ENCODE peak calls at places on chromosomes 1 and 21, in six cellular contexts. One of them, this sample, is unnamed.

GRCh38 chr1:226261818-226262217 is 38.4 kb downstream of the MIXL1 start:
- DNase-seq in stomach: no peak
- DNase-seq in Panc1: no peak
- DNase-seq in PC-3: no peak
- DNase-seq in AG10803: no peak
- DNase-seq in H9: no peak
- DNase-seq in this sample: no peak

GRCh38 chr1:117512728-117513321 is 93.0 kb upstream of the TENT5C start:
- DNase-seq in AG10803: peak; percentile 24
- DNase-seq in H9: no peak
- DNase-seq in stomach: no peak
- DNase-seq in PC-3: peak; percentile 63
- DNase-seq in Panc1: no peak
- DNase-seq in this sample: no peak

GRCh38 chr21:45374826-45375455 is 30.0 kb upstream of the COL18A1 start:
- DNase-seq in stomach: no peak
- DNase-seq in AG10803: no peak
- DNase-seq in H9: no peak
- DNase-seq in Panc1: no peak
- DNase-seq in PC-3: no peak
- DNase-seq in this sample: no peak

GRCh38 chr1:209456878-209457277 is 126.6 kb upstream of the CAMK1G start:
- DNase-seq in Panc1: no peak
- DNase-seq in stomach: no peak
- DNase-seq in AG10803: peak; percentile 9
- DNase-seq in PC-3: no peak
- DNase-seq in H9: no peak
- DNase-seq in this sample: no peak

GRCh38 chr1:182217967-182218366 is 156.5 kb upstream of the ZNF648 start:
- DNase-seq in PC-3: peak; percentile 85
- DNase-seq in Panc1: no peak
- DNase-seq in H9: no peak
- DNase-seq in AG10803: no peak
- DNase-seq in stomach: no peak
- DNase-seq in this sample: no peak

GRCh38 chr21:34796518-34797201 is 127.9 kb downstream of the CLIC6 start:
- DNase-seq in AG10803: no peak
- DNase-seq in stomach: no peak
- DNase-seq in PC-3: peak; percentile 26
- DNase-seq in H9: no peak
- DNase-seq in Panc1: no peak
- DNase-seq in this sample: no peak

GRCh38 chr1:119779869-119780356 is 11.2 kb upstream of the HMGCS2 start:
- DNase-seq in stomach: peak; percentile 64
- DNase-seq in Panc1: no peak
- DNase-seq in AG10803: peak; percentile 41
- DNase-seq in H9: no peak
- DNase-seq in PC-3: peak; percentile 70
- DNase-seq in this sample: no peak

GRCh38 chr1:55632906-55633305 is 417.7 kb upstream of the USP24 start:
- DNase-seq in PC-3: no peak
- DNase-seq in AG10803: no peak
- DNase-seq in Panc1: no peak
- DNase-seq in H9: no peak
- DNase-seq in stomach: no peak
- DNase-seq in this sample: no peak

GRCh38 chr1:223714849-223715709 is 2.7 kb downstream of the CAPN2 start:
- DNase-seq in PC-3: peak; percentile 97
- DNase-seq in AG10803: peak; percentile 73
- DNase-seq in stomach: no peak
- DNase-seq in Panc1: no peak
- DNase-seq in H9: no peak
- DNase-seq in this sample: no peak

GRCh38 chr1:186183219-186183618 is 191.8 kb downstream of the TPR start:
- DNase-seq in Panc1: no peak
- DNase-seq in AG10803: peak; percentile 84
- DNase-seq in PC-3: peak; percentile 91
- DNase-seq in H9: no peak
- DNase-seq in stomach: no peak
- DNase-seq in this sample: no peak

GRCh38 chr1:9651565-9652378 is at the start of gene PIK3CD:
- DNase-seq in stomach: no peak
- DNase-seq in H9: peak; percentile 61
- DNase-seq in Panc1: no peak
- DNase-seq in PC-3: peak; percentile 12
- DNase-seq in AG10803: peak; percentile 35
- DNase-seq in this sample: peak; percentile 68

GRCh38 chr1:93804412-93804811 is 74.6 kb downstream of the DNTTIP2 start:
- DNase-seq in Panc1: no peak
- DNase-seq in AG10803: peak; percentile 83
- DNase-seq in stomach: no peak
- DNase-seq in H9: no peak
- DNase-seq in PC-3: peak; percentile 95
- DNase-seq in this sample: no peak

GRCh38 chr1:206909167-206909882 is 12.1 kb downstream of the IL24 start:
- DNase-seq in Panc1: no peak
- DNase-seq in AG10803: no peak
- DNase-seq in stomach: peak; percentile 96
- DNase-seq in PC-3: peak; percentile 94
- DNase-seq in H9: peak; percentile 80
- DNase-seq in this sample: peak; percentile 42

GRCh38 chr1:175715791-175716190 is 27.6 kb downstream of the TNR start:
- DNase-seq in Panc1: no peak
- DNase-seq in stomach: no peak
- DNase-seq in H9: no peak
- DNase-seq in PC-3: no peak
- DNase-seq in AG10803: no peak
- DNase-seq in this sample: no peak

GRCh38 chr1:235682216-235682615 is 32.6 kb upstream of the GNG4 start:
- DNase-seq in AG10803: no peak
- DNase-seq in PC-3: no peak
- DNase-seq in Panc1: no peak
- DNase-seq in stomach: no peak
- DNase-seq in H9: no peak
- DNase-seq in this sample: no peak

GRCh38 chr1:231724876-231725647 is 98.5 kb downstream of the DISC1 start:
- DNase-seq in Panc1: peak; percentile 12
- DNase-seq in stomach: no peak
- DNase-seq in H9: peak; percentile 77
- DNase-seq in PC-3: peak; percentile 84
- DNase-seq in AG10803: peak; percentile 55
- DNase-seq in this sample: peak; percentile 14

GRCh38 chr1:116488052-116488451 is 82.8 kb downstream of the CD58 start:
- DNase-seq in stomach: no peak
- DNase-seq in H9: no peak
- DNase-seq in PC-3: peak; percentile 68
- DNase-seq in AG10803: no peak
- DNase-seq in Panc1: no peak
- DNase-seq in this sample: no peak

GRCh38 chr1:205703072-205703471 is 22.8 kb upstream of the SLC45A3 start:
- DNase-seq in AG10803: no peak
- DNase-seq in Panc1: no peak
- DNase-seq in H9: no peak
- DNase-seq in PC-3: no peak
- DNase-seq in stomach: no peak
- DNase-seq in this sample: no peak

GRCh38 chr1:33327587-33328325 is 6.9 kb upstream of the A3GALT2 start:
- DNase-seq in Panc1: no peak
- DNase-seq in AG10803: peak; percentile 99
- DNase-seq in PC-3: peak; percentile 80
- DNase-seq in H9: no peak
- DNase-seq in stomach: peak; percentile 69
- DNase-seq in this sample: no peak

GRCh38 chr1:181033128-181033798 is 520 bp upstream of the MR1 start:
- DNase-seq in Panc1: no peak
- DNase-seq in stomach: no peak
- DNase-seq in PC-3: no peak
- DNase-seq in AG10803: peak; percentile 69
- DNase-seq in H9: no peak
- DNase-seq in this sample: no peak

GRCh38 chr1:205805082-205805711 is 7.8 kb downstream of the SLC41A1 start:
- DNase-seq in PC-3: no peak
- DNase-seq in H9: no peak
- DNase-seq in stomach: no peak
- DNase-seq in AG10803: no peak
- DNase-seq in Panc1: no peak
- DNase-seq in this sample: no peak

GRCh38 chr1:232393010-232393833 is 236.7 kb downstream of the SIPA1L2 start:
- DNase-seq in AG10803: peak; percentile 2
- DNase-seq in stomach: no peak
- DNase-seq in PC-3: peak; percentile 26
- DNase-seq in H9: peak; percentile 25
- DNase-seq in Panc1: no peak
- DNase-seq in this sample: no peak

GRCh38 chr1:196558424-196558823 is 49.8 kb downstream of the KCNT2 start:
- DNase-seq in PC-3: peak; percentile 38
- DNase-seq in H9: no peak
- DNase-seq in AG10803: peak; percentile 79
- DNase-seq in stomach: no peak
- DNase-seq in Panc1: no peak
- DNase-seq in this sample: no peak

GRCh38 chr1:42479621-42480020 is 16.5 kb downstream of the CCDC30 start:
- DNase-seq in PC-3: peak; percentile 55
- DNase-seq in H9: peak; percentile 45
- DNase-seq in AG10803: peak; percentile 5
- DNase-seq in stomach: no peak
- DNase-seq in Panc1: no peak
- DNase-seq in this sample: no peak
- TF ChIP-seq CTCF in PC-3: peak; percentile 47
- TF ChIP-seq CTCF in H9: peak; percentile 56
- TF ChIP-seq CTCF in AG10803: no peak
- TF ChIP-seq CTCF in stomach: no peak
- TF ChIP-seq CTCF in Panc1: peak; percentile 38
- TF ChIP-seq CTCF in this sample: no peak

DNA sequence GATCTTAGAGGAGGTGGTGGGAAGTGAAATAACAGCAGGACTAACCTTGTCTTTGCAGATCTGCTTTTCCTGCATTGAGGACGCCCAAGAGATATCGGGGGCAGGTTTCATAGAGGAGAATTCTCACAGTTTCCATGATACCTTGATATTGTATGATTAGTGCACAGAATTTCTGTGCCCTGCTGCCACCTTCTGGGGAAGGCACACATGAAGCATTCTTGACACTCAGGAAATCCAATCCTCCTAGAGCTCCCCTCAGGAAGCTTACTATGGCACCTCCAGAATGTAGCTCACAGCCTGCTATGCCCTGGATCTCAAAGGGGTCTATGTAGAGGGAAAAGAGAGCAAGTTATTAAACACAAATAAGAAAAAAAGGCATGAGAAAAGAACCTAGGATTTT is 1.5 kb downstream of the CD1B start:
- DNase-seq in stomach: no peak
- DNase-seq in PC-3: peak; percentile 28
- DNase-seq in H9: no peak
- DNase-seq in Panc1: no peak
- DNase-seq in AG10803: no peak
- DNase-seq in this sample: peak; percentile 45
- TF ChIP-seq CTCF in stomach: peak; percentile 30
- TF ChIP-seq CTCF in PC-3: peak; percentile 58
- TF ChIP-seq CTCF in H9: peak; percentile 55
- TF ChIP-seq CTCF in Panc1: peak; percentile 53
- TF ChIP-seq CTCF in AG10803: no peak
- TF ChIP-seq CTCF in this sample: peak; percentile 32

GRCh38 chr1:152760551-152761190 is 2.8 kb downstream of the KPRP start:
- DNase-seq in AG10803: no peak
- DNase-seq in stomach: no peak
- DNase-seq in H9: no peak
- DNase-seq in Panc1: no peak
- DNase-seq in PC-3: no peak
- DNase-seq in this sample: no peak

GRCh38 chr1:152758636-152759035 is 811 bp downstream of the KPRP start:
- DNase-seq in PC-3: no peak
- DNase-seq in stomach: no peak
- DNase-seq in AG10803: no peak
- DNase-seq in H9: no peak
- DNase-seq in Panc1: no peak
- DNase-seq in this sample: no peak

GRCh38 chr1:152759453-152760173 is 1.8 kb downstream of the KPRP start:
- DNase-seq in stomach: no peak
- DNase-seq in PC-3: no peak
- DNase-seq in H9: no peak
- DNase-seq in AG10803: no peak
- DNase-seq in Panc1: no peak
- DNase-seq in this sample: no peak

GRCh38 chr1:152756872-152757271 is 953 bp upstream of the KPRP start:
- DNase-seq in AG10803: no peak
- DNase-seq in stomach: no peak
- DNase-seq in Panc1: no peak
- DNase-seq in PC-3: peak; percentile 61
- DNase-seq in H9: no peak
- DNase-seq in this sample: no peak

DNA sequence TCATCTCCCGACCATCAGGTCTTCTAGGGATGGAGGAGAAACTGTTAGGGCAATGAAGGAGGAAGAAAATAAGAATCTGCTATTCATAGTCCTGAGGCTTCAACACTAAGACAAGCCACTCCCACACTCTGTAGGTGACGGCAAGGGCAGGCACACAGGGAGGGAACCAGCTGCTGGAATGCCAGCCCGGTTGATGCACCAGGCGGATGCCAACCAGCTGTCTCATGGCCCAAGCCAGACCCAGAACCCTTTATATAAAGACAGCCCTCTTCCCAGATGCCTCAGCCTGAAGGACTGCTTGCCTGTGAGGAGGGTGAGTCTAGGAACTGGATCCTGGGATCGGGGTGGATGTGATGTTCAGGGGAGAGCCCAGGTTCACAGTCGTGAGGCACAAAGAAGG is at the start of gene KPRP:
- DNase-seq in H9: no peak
- DNase-seq in stomach: no peak
- DNase-seq in PC-3: no peak
- DNase-seq in AG10803: no peak
- DNase-seq in Panc1: no peak
- DNase-seq in this sample: no peak
- TF ChIP-seq CTCF in H9: no peak
- TF ChIP-seq CTCF in stomach: no peak
- TF ChIP-seq CTCF in PC-3: no peak
- TF ChIP-seq CTCF in AG10803: no peak
- TF ChIP-seq CTCF in Panc1: no peak
- TF ChIP-seq CTCF in this sample: no peak

DNA sequence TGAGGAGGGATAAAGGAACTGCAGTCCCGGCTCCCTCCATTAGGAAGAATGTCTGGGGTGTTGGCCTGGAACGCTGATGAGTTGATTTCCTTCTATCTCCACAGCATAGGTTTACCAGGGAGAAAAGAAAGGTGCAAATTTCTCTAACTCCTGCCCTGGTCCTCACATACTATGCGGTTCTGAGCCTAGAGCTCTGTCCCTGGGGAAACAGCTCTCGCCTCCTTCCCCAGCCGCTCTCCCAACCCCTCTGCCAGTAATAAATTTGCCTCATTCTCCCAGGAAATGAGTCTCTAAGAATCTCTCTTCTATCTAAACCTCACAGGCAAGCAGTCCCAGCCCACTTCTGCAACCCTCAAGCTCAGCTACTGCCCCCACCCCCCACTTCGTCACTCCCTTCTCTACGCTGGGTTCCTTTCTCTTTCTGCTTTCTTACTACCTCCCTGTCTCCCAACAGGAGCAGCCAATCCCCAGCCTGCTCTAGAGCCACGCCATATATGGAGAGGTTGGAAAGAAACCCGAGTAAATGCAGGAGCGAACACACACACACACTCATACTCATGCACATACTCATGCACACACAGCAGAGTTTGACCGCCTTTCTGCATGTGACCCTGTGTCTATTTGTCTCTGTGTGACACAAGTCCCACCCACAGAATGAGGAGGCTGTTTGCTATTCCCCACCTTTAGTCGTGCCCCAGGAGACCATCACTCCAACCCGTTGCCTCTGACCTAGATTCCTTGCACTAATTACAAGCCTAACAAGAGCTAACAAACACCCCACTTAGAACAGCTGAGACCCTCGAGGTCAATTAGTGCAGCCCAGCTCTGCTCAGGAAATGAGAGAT is 13.4 kb downstream of the PLEKHO1 start:
- DNase-seq in AG10803: peak; percentile 99
- DNase-seq in PC-3: peak; percentile 50
- DNase-seq in stomach: peak; percentile 81
- DNase-seq in Panc1: no peak
- DNase-seq in H9: peak; percentile 96
- DNase-seq in this sample: peak; percentile 80
- TF ChIP-seq CTCF in AG10803: peak; percentile 39
- TF ChIP-seq CTCF in PC-3: no peak
- TF ChIP-seq CTCF in stomach: no peak
- TF ChIP-seq CTCF in Panc1: no peak
- TF ChIP-seq CTCF in H9: peak; percentile 34
- TF ChIP-seq CTCF in this sample: no peak